ENCODE peak calls at places on chromosomes 1 and 21, in nine cellular contexts. U is OCI-LY7; F is NCI-H69; J is CD4-positive, CD25-positive, alpha-beta regulatory T cell; C is foreskin fibroblast; O is H7; W is CD8-positive, alpha-beta memory T cell; V is T1000; A is lower leg skin. B is an unnamed sample.

GRCh38 chr1:29671446-29671845 is 435.1 kb downstream of the PTPRU start:
- DNase-seq in U (no peak), F (no peak), J (no peak), C (no peak), O (peak), W (no peak), V (no peak), A (no peak), B (no peak)

GRCh38 chr21:37563641-37564340 is 197.2 kb downstream of the DYRK1A start:
- DNase-seq in U (peak), F (peak), J (peak), C (peak), O (peak), W (peak), V (peak), A (peak), B (peak)

GRCh38 chr1:23581219-23581618 is 21.9 kb upstream of the ID3 start:
- DNase-seq in U (no peak), F (no peak), J (no peak), C (peak), O (no peak), W (no peak), V (no peak), A (no peak), B (no peak)

GRCh38 chr1:205374205-205375078 is 17.7 kb upstream of the KLHDC8A start:
- DNase-seq in U (no peak), F (peak), J (no peak), C (no peak), O (no peak), W (no peak), V (no peak), A (no peak), B (no peak)

GRCh38 chr1:6998267-6998666 is 213.0 kb downstream of the CAMTA1 start:
- DNase-seq in U (no peak), F (peak), J (no peak), C (no peak), O (peak), W (no peak), V (no peak), A (no peak), B (no peak)

GRCh38 chr1:7650801-7651200 is 120.3 kb upstream of the VAMP3 start:
- DNase-seq in U (no peak), F (peak), J (no peak), C (no peak), O (peak), W (no peak), V (no peak), A (no peak), B (no peak)

GRCh38 chr1:68178821-68179490 is 53.4 kb downstream of the WLS start:
- DNase-seq in U (no peak), F (no peak), J (no peak), C (peak), O (no peak), W (no peak), V (no peak), A (no peak), B (no peak)

GRCh38 chr1:10495942-10496341 is 21.2 kb downstream of the PEX14 start:
- DNase-seq in U (no peak), F (no peak), J (no peak), C (no peak), O (no peak), W (peak), V (no peak), A (peak), B (no peak)

GRCh38 chr1:94729287-94729686 is 90.9 kb upstream of the SLC44A3 start:
- DNase-seq in U (no peak), F (no peak), J (no peak), C (peak), O (no peak), W (no peak), V (no peak), A (no peak), B (no peak)

GRCh38 chr1:202045699-202046098 is 35.3 kb downstream of the ELF3 start:
- DNase-seq in U (no peak), F (peak), J (no peak), C (no peak), O (peak), W (no peak), V (no peak), A (no peak), B (no peak)